ENCODE peak calls at places on chromosomes 1 and 21, in six cellular contexts. R is K562, H is H1, C is SK-N-SH, X is GM12878, O is HepG2. G is an unnamed sample.

GRCh38 chr1:158781104-158781503 is at the start of gene OR6N2:
- DNase-seq in R (no peak), H (no peak), C (no peak), X (no peak), O (no peak), G (no peak)

GRCh38 chr1:206430031-206430983 is 40.0 kb upstream of the IKBKE start:
- DNase-seq in R (no peak), H (no peak), C (no peak), X (peak; percentile 48), O (no peak), G (peak; percentile 4)

GRCh38 chr1:230864441-230864840 is 3.9 kb downstream of the C1orf198 start:
- DNase-seq in R (no peak), H (no peak), C (no peak), X (no peak), O (no peak), G (no peak)

GRCh38 chr21:36773111-36773510 is 74.2 kb downstream of the SIM2 start:
- DNase-seq in R (no peak), H (no peak), C (no peak), X (no peak), O (peak; percentile 55), G (no peak)

GRCh38 chr1:37753473-37754321 is 11.2 kb downstream of the EPHA10 start:
- DNase-seq in R (no peak), H (peak; percentile 65), C (peak; percentile 51), X (no peak), O (no peak), G (no peak)

GRCh38 chr1:214009613-214010550 is 22.1 kb downstream of the PROX1 start:
- DNase-seq in R (no peak), H (no peak), C (peak; percentile 43), X (no peak), O (no peak), G (no peak)

GRCh38 chr1:70587803-70588465 is 176.9 kb downstream of the CTH start:
- DNase-seq in R (no peak), H (no peak), C (peak; percentile 51), X (no peak), O (no peak), G (no peak)

GRCh38 chr1:185561629-185562028 is 172.6 kb upstream of the HMCN1 start:
- DNase-seq in R (no peak), H (no peak), C (no peak), X (no peak), O (no peak), G (no peak)

GRCh38 chr1:153962088-153963029 is 978 bp downstream of the SLC39A1 start:
- DNase-seq in R (peak; percentile 43), H (no peak), C (no peak), X (no peak), O (peak; percentile 26), G (peak; percentile 44)

GRCh38 chr1:220451541-220451940 is 76.4 kb upstream of the MARK1 start:
- DNase-seq in R (no peak), H (no peak), C (no peak), X (no peak), O (peak; percentile 13), G (no peak)

GRCh38 chr1:89989099-89989498 is 5.8 kb upstream of the ZNF326 start:
- DNase-seq in R (no peak), H (no peak), C (no peak), X (no peak), O (no peak), G (no peak)

GRCh38 chr1:208189183-208189582 is 55.0 kb downstream of the PLXNA2 start:
- DNase-seq in R (peak; percentile 52), H (no peak), C (no peak), X (peak; percentile 46), O (no peak), G (no peak)

GRCh38 chr1:158117854-158118691 is 62.6 kb upstream of the CD1D start:
- DNase-seq in R (peak; percentile 63), H (peak; percentile 87), C (peak; percentile 47), X (no peak), O (peak; percentile 28), G (no peak)

GRCh38 chr1:204192589-204193352 is 3.5 kb downstream of the KISS1 start:
- DNase-seq in R (no peak), H (no peak), C (no peak), X (no peak), O (no peak), G (no peak)

GRCh38 chr1:31848381-31848897 is 32.6 kb upstream of the SPOCD1 start:
- DNase-seq in R (no peak), H (no peak), C (no peak), X (no peak), O (no peak), G (no peak)

GRCh38 chr1:6859415-6860343 is 74.4 kb downstream of the CAMTA1 start:
- DNase-seq in R (peak; percentile 10), H (no peak), C (no peak), X (no peak), O (peak; percentile 68), G (no peak)

GRCh38 chr1:236701782-236702181 is 15.5 kb downstream of the ACTN2 start:
- DNase-seq in R (no peak), H (no peak), C (no peak), X (no peak), O (no peak), G (no peak)

GRCh38 chr21:42056996-42057689 is 14.0 kb upstream of the UMODL1 start:
- DNase-seq in R (no peak), H (no peak), C (no peak), X (no peak), O (no peak), G (no peak)

GRCh38 chr1:215863796-215864195 is 296.7 kb downstream of the KCTD3 start:
- DNase-seq in R (no peak), H (no peak), C (no peak), X (no peak), O (no peak), G (no peak)

GRCh38 chr21:31872452-31873274 is at the start of gene HUNK:
- DNase-seq in R (no peak), H (no peak), C (peak; percentile 84), X (no peak), O (peak; percentile 29), G (peak; percentile 9)

GRCh38 chr1:204456826-204457361 is 37.7 kb downstream of the PIK3C2B start:
- DNase-seq in R (no peak), H (no peak), C (no peak), X (no peak), O (no peak), G (no peak)

GRCh38 chr1:29576510-29576909 is 340.2 kb downstream of the PTPRU start:
- DNase-seq in R (no peak), H (no peak), C (no peak), X (no peak), O (no peak), G (no peak)

GRCh38 chr1:204417231-204417997 is 5.8 kb upstream of the PPP1R15B start:
- DNase-seq in R (peak; percentile 84), H (peak; percentile 47), C (peak; percentile 65), X (no peak), O (peak; percentile 74), G (peak; percentile 85)

GRCh38 chr1:170145691-170146676 is at the start of gene NTMT2:
- DNase-seq in R (no peak), H (peak; percentile 83), C (no peak), X (no peak), O (peak; percentile 1), G (no peak)

GRCh38 chr1:67376381-67376780 is 53.8 kb downstream of the SERBP1 start:
- DNase-seq in R (peak; percentile 18), H (no peak), C (no peak), X (no peak), O (no peak), G (no peak)

GRCh38 chr1:101509370-101509769 is 272.6 kb downstream of the S1PR1 start:
- DNase-seq in R (no peak), H (no peak), C (no peak), X (no peak), O (no peak), G (no peak)

GRCh38 chr21:35509004-35509704 is 460.1 kb upstream of the RUNX1 start:
- DNase-seq in R (no peak), H (no peak), C (no peak), X (no peak), O (no peak), G (peak; percentile 81)

GRCh38 chr1:151060241-151061011 is at the start of gene MLLT11:
- DNase-seq in R (peak; percentile 93), H (peak; percentile 76), C (peak; percentile 86), X (no peak), O (no peak), G (no peak)
- TF ChIP-seq CTCF in R (no peak), H (no peak), C (peak; percentile 29), X (no peak), O (peak; percentile 14), G (no peak)

DNA sequence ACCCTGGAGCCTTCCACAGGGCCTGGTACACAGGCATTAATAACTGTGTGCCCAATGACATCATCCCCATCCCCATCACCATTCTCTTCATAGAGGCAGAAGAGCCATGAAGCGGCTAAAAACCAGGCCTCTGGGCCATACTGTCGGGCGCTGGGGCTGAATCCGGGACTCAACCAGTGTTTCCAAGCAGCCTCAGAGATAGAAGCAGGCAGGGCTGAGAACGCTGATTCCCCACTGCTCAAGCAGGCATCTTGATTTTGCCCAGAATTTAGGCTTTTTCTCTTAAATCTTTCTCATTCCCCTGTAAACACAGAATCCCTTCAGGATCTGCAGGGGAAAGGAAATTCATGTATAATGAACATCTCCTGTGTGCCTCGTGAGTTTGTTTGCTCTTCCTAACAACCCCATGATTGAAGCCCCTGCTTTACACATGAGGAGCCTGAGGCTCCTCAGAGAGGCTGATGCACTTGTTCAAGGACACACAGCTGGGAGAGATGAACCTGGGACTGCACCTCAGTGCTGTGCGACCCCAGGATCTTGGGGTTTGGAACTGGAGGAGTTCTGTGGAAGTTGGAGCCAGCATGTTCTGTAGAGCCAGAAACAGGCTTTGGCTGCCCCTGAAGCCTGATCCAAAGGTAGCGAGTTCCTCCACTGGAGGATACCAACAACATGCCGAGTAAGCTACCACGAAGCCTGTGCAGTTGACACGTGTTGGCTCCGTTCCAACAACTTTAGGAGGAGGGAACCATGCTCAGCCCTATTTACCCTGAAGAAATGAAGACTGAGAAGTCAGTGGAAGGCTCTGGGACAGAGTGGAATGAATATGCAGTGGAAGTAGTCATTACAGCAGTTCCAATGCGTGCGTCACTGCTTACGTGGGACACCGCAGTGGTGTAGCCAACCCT is 55.5 kb downstream of the EDN2 start:
- DNase-seq in R (peak; percentile 17), H (no peak), C (no peak), X (no peak), O (no peak), G (no peak)
- H3K27ac ChIP-seq in R (no peak overlapping the region), H (no peak overlapping the region), C (no peak overlapping the region), X (no peak overlapping the region), O (no peak overlapping the region), G (peak overlapping the region; percentile 50)

GRCh38 chr1:114075082-114075481 is 78.6 kb downstream of the SYT6 start:
- DNase-seq in R (no peak), H (no peak), C (no peak), X (no peak), O (no peak), G (no peak)
- TF ChIP-seq GABPA in R (no peak), H (no peak), C (no peak), X (no peak), O (no peak), G (no peak)

DNA sequence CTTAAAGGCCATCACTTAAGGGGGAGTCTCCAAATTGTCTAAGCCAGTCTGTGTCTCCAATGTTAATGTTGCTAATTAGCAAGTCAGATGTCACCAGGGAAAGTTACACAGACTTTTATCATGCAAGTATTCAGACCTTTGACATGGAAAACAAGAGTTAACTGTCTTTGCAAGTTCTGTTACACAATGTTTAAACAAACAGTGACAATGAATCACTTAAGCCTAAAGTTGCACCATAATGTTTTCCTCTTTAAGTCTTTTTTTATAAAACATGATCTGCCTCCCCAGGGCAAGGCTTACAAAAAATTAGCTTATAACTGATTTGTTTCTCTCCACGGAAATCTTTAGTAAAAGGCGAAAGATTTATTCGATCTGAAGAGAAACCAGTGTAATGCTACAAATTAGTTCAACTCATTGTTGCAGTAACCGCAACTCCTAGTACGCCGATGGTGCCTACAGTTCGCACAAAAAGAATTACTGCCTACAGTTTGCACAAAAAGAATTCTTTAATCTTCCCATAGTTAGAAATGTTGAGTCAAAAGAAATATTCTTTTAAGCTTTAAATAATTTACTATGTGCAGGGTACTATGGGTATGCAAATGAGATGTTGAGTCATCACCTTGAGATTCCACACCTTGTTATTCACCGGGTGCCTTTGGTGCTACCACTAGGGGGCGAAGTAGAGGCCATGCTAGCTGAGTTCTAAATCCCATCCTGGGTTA is 45.3 kb downstream of the HHAT start:
- DNase-seq in R (peak; percentile 87), H (peak; percentile 90), C (peak; percentile 57), X (peak; percentile 81), O (peak; percentile 98), G (peak; percentile 34)
- TF ChIP-seq CTCF in R (peak; percentile 76), H (peak; percentile 96), C (peak; percentile 96), X (peak; percentile 90), O (peak; percentile 87), G (peak; percentile 65)